ENCODE peak calls at places on chromosomes 12 and 14, in seven cellular contexts. One of them, this sample, is unnamed.

GRCh38 chr14:52895000-52895399 is 55.9 kb downstream of the FERMT2 start:
- DNase-seq in IMR-90: peak; percentile 66
- DNase-seq in OCI-LY7: no peak
- DNase-seq in DND-41: no peak
- DNase-seq in hepatocyte: no peak
- DNase-seq in SK-N-SH: no peak
- DNase-seq in neural progenitor cell: no peak
- DNase-seq in this sample: no peak

GRCh38 chr12:50221228-50222008 is 54.2 kb upstream of the CERS5 start:
- DNase-seq in OCI-LY7: peak; percentile 67
- DNase-seq in SK-N-SH: peak; percentile 71
- DNase-seq in neural progenitor cell: peak; percentile 45
- DNase-seq in DND-41: peak; percentile 11
- DNase-seq in IMR-90: peak; percentile 91
- DNase-seq in hepatocyte: peak; percentile 77
- DNase-seq in this sample: peak; percentile 73

GRCh38 chr12:114744285-114744684 is 60.3 kb upstream of the TBX3 start:
- DNase-seq in OCI-LY7: no peak
- DNase-seq in SK-N-SH: no peak
- DNase-seq in DND-41: no peak
- DNase-seq in neural progenitor cell: no peak
- DNase-seq in IMR-90: no peak
- DNase-seq in hepatocyte: no peak
- DNase-seq in this sample: no peak

GRCh38 chr12:117412465-117413190 is 51.2 kb upstream of the NOS1 start:
- DNase-seq in DND-41: no peak
- DNase-seq in hepatocyte: no peak
- DNase-seq in IMR-90: no peak
- DNase-seq in neural progenitor cell: no peak
- DNase-seq in OCI-LY7: no peak
- DNase-seq in SK-N-SH: no peak
- DNase-seq in this sample: no peak

GRCh38 chr14:59464651-59465569 is at the start of gene GPR135:
- DNase-seq in IMR-90: peak; percentile 56
- DNase-seq in SK-N-SH: peak; percentile 86
- DNase-seq in DND-41: no peak
- DNase-seq in OCI-LY7: peak; percentile 50
- DNase-seq in neural progenitor cell: peak; percentile 89
- DNase-seq in hepatocyte: peak; percentile 81
- DNase-seq in this sample: peak; percentile 87

GRCh38 chr14:101734241-101734847 is 27.2 kb upstream of the PPP2R5C start:
- DNase-seq in OCI-LY7: no peak
- DNase-seq in IMR-90: no peak
- DNase-seq in DND-41: no peak
- DNase-seq in neural progenitor cell: no peak
- DNase-seq in SK-N-SH: no peak
- DNase-seq in hepatocyte: no peak
- DNase-seq in this sample: peak; percentile 53

GRCh38 chr12:59345406-59345805 is 250.4 kb upstream of the SLC16A7 start:
- DNase-seq in neural progenitor cell: no peak
- DNase-seq in SK-N-SH: no peak
- DNase-seq in DND-41: no peak
- DNase-seq in IMR-90: no peak
- DNase-seq in hepatocyte: no peak
- DNase-seq in OCI-LY7: no peak
- DNase-seq in this sample: no peak

GRCh38 chr14:67186789-67187188 is 2.5 kb upstream of the GARIN2 start:
- DNase-seq in OCI-LY7: no peak
- DNase-seq in SK-N-SH: no peak
- DNase-seq in DND-41: peak; percentile 67
- DNase-seq in hepatocyte: no peak
- DNase-seq in neural progenitor cell: no peak
- DNase-seq in IMR-90: peak; percentile 34
- DNase-seq in this sample: peak; percentile 45

GRCh38 chr14:38309522-38310262 is 53.8 kb upstream of the CLEC14A start:
- DNase-seq in SK-N-SH: no peak
- DNase-seq in DND-41: no peak
- DNase-seq in hepatocyte: no peak
- DNase-seq in neural progenitor cell: no peak
- DNase-seq in OCI-LY7: no peak
- DNase-seq in IMR-90: no peak
- DNase-seq in this sample: no peak

GRCh38 chr14:71488703-71489141 is 443.5 kb upstream of the RGS6 start:
- DNase-seq in OCI-LY7: no peak
- DNase-seq in IMR-90: peak; percentile 90
- DNase-seq in neural progenitor cell: no peak
- DNase-seq in hepatocyte: no peak
- DNase-seq in DND-41: no peak
- DNase-seq in SK-N-SH: no peak
- DNase-seq in this sample: no peak

GRCh38 chr12:57609781-57610552 is 1.3 kb upstream of the ARHGEF25 start:
- DNase-seq in neural progenitor cell: peak; percentile 22
- DNase-seq in IMR-90: no peak
- DNase-seq in DND-41: no peak
- DNase-seq in OCI-LY7: no peak
- DNase-seq in SK-N-SH: peak; percentile 72
- DNase-seq in hepatocyte: no peak
- DNase-seq in this sample: no peak

GRCh38 chr12:48197967-48198618 is 5.0 kb downstream of the OR10AD1 start:
- DNase-seq in neural progenitor cell: peak; percentile 97
- DNase-seq in OCI-LY7: peak; percentile 88
- DNase-seq in DND-41: no peak
- DNase-seq in hepatocyte: peak; percentile 92
- DNase-seq in SK-N-SH: peak; percentile 91
- DNase-seq in IMR-90: peak; percentile 87
- DNase-seq in this sample: peak; percentile 77

GRCh38 chr12:112381421-112381897 is 772 bp downstream of the HECTD4 start:
- DNase-seq in OCI-LY7: peak; percentile 68
- DNase-seq in IMR-90: no peak
- DNase-seq in DND-41: peak; percentile 42
- DNase-seq in neural progenitor cell: peak; percentile 62
- DNase-seq in SK-N-SH: no peak
- DNase-seq in hepatocyte: peak; percentile 62
- DNase-seq in this sample: peak; percentile 56

GRCh38 chr14:99116741-99117295 is 155.2 kb downstream of the BCL11B start:
- DNase-seq in neural progenitor cell: no peak
- DNase-seq in hepatocyte: no peak
- DNase-seq in SK-N-SH: no peak
- DNase-seq in OCI-LY7: no peak
- DNase-seq in IMR-90: no peak
- DNase-seq in DND-41: no peak
- DNase-seq in this sample: no peak

GRCh38 chr12:99824900-99825562 is 159.7 kb downstream of the ANKS1B start:
- DNase-seq in DND-41: no peak
- DNase-seq in neural progenitor cell: no peak
- DNase-seq in IMR-90: no peak
- DNase-seq in OCI-LY7: no peak
- DNase-seq in SK-N-SH: no peak
- DNase-seq in hepatocyte: no peak
- DNase-seq in this sample: no peak

GRCh38 chr12:31702047-31702446 is 26.8 kb downstream of the AMN1 start:
- DNase-seq in DND-41: no peak
- DNase-seq in hepatocyte: peak; percentile 10
- DNase-seq in OCI-LY7: no peak
- DNase-seq in SK-N-SH: no peak
- DNase-seq in neural progenitor cell: peak; percentile 42
- DNase-seq in IMR-90: peak; percentile 10
- DNase-seq in this sample: peak; percentile 28

GRCh38 chr12:132554857-132555630 is 55.3 kb downstream of the LRCOL1 start:
- DNase-seq in IMR-90: no peak
- DNase-seq in SK-N-SH: peak; percentile 61
- DNase-seq in hepatocyte: no peak
- DNase-seq in neural progenitor cell: peak; percentile 44
- DNase-seq in DND-41: peak; percentile 59
- DNase-seq in OCI-LY7: peak; percentile 26
- DNase-seq in this sample: no peak

GRCh38 chr14:67940476-67940875 is 120.9 kb downstream of the RAD51B start:
- DNase-seq in DND-41: no peak
- DNase-seq in OCI-LY7: no peak
- DNase-seq in SK-N-SH: no peak
- DNase-seq in hepatocyte: no peak
- DNase-seq in neural progenitor cell: no peak
- DNase-seq in IMR-90: peak; percentile 36
- DNase-seq in this sample: no peak

DNA sequence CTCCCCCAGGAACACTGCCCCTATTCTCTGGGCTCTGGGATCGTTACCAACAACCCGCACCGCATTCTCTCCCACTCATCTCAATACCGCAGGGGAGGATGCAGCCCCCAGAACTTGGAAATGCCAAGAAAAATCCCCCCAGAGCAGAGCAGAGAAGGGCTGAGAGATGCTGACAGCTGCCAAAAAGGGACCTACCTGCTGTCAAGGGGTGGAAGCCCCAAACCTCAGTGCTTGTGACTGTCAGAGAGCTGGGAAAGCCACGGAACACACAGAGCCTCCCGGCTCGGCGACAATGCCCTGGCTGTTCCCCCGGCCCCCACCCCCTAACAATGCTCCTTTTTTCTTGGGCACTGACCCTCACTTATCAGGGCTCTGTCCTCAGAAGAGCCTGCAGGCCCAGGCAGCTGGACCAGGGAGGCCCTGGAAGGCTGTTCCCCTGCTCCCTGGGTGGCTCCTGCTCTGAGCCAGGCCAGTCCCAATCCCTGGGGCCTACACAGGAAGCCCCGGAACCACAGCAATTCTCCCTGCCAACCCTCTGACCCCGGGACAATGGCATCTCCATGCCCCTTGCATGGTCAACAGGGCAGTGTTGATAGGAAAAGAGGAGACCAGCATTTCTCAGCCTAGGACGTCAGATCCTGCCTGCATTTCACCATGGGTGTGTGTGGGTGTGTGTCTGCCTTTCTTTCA is 78.9 kb downstream of the ITPK1 start:
- DNase-seq in IMR-90: no peak
- DNase-seq in neural progenitor cell: peak; percentile 80
- DNase-seq in SK-N-SH: no peak
- DNase-seq in hepatocyte: no peak
- DNase-seq in DND-41: no peak
- DNase-seq in OCI-LY7: no peak
- DNase-seq in this sample: no peak
- TF ChIP-seq CTCF in IMR-90: no peak
- TF ChIP-seq CTCF in neural progenitor cell: no peak
- TF ChIP-seq CTCF in SK-N-SH: no peak
- TF ChIP-seq CTCF in hepatocyte: no peak
- TF ChIP-seq CTCF in DND-41: no peak
- TF ChIP-seq CTCF in OCI-LY7: no peak
- TF ChIP-seq CTCF in this sample: no peak

GRCh38 chr12:108729612-108730336 is 1.5 kb downstream of the CORO1C start:
- DNase-seq in SK-N-SH: peak; percentile 43
- DNase-seq in OCI-LY7: peak; percentile 15
- DNase-seq in DND-41: no peak
- DNase-seq in neural progenitor cell: no peak
- DNase-seq in IMR-90: no peak
- DNase-seq in hepatocyte: peak; percentile 33
- DNase-seq in this sample: peak; percentile 79

GRCh38 chr12:108731866-108732461 is 646 bp upstream of the CORO1C start:
- DNase-seq in DND-41: peak; percentile 98
- DNase-seq in OCI-LY7: peak; percentile 98
- DNase-seq in IMR-90: peak; percentile 97
- DNase-seq in hepatocyte: peak; percentile 100
- DNase-seq in neural progenitor cell: peak; percentile 100
- DNase-seq in SK-N-SH: peak; percentile 95
- DNase-seq in this sample: peak; percentile 99

GRCh38 chr12:108731105-108731865 is at the start of gene CORO1C:
- DNase-seq in SK-N-SH: peak; percentile 97
- DNase-seq in DND-41: peak; percentile 97
- DNase-seq in hepatocyte: peak; percentile 98
- DNase-seq in OCI-LY7: peak; percentile 96
- DNase-seq in neural progenitor cell: peak; percentile 98
- DNase-seq in IMR-90: peak; percentile 93
- DNase-seq in this sample: peak; percentile 99

GRCh38 chr12:108728820-108729611 is 2.3 kb downstream of the CORO1C start:
- DNase-seq in SK-N-SH: no peak
- DNase-seq in DND-41: no peak
- DNase-seq in OCI-LY7: no peak
- DNase-seq in IMR-90: peak; percentile 60
- DNase-seq in hepatocyte: no peak
- DNase-seq in neural progenitor cell: no peak
- DNase-seq in this sample: peak; percentile 78

DNA sequence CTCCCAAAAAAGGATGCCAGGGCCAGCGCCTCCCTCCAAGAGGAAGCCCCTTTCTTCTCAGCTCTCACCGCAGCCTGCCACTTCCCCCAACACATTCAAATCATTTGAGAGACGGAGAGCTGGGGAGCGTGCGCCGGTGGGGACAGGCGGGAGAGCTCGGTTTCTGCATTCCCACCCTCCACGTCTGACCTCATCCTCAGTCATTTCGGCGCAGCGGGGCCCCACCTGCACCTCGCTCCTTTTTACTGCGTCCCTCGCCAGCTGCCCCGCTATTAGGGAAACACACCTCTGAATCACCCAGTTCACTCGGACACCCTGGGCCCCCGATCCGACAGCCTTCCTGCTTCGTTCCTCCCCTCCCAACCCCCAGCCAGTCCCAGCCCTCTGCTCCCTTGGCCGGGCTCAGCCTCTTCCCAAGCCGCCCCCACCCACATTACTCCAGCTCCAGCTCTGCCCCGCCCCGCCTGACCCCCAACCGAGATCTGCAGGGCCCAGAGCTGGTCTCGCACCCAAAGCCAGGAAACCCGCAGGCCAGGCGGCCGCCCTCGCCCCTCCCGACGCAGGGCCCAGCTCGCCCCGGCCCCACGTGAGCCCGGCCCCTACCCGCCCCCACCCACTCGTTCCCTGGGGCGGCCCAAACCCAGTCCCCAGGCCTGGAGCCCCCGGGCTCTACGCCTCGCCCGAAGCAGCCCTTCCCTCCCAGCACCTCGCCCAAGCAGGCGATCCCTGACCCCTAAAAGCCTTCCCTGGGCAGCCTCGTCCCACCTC is 797 bp downstream of the CORO1C start:
- DNase-seq in SK-N-SH: peak; percentile 74
- DNase-seq in neural progenitor cell: peak; percentile 84
- DNase-seq in hepatocyte: peak; percentile 83
- DNase-seq in OCI-LY7: peak; percentile 69
- DNase-seq in IMR-90: peak; percentile 88
- DNase-seq in DND-41: peak; percentile 81
- DNase-seq in this sample: peak; percentile 88
- H2AFZ ChIP-seq in SK-N-SH: no peak overlapping the region
- H2AFZ ChIP-seq in neural progenitor cell: peak overlapping the region; percentile 20
- H2AFZ ChIP-seq in hepatocyte: no peak overlapping the region
- H2AFZ ChIP-seq in OCI-LY7: peak overlapping the region; percentile 22
- H2AFZ ChIP-seq in IMR-90: peak overlapping the region; percentile 82
- H2AFZ ChIP-seq in DND-41: peak overlapping the region; percentile 68
- H2AFZ ChIP-seq in this sample: no peak overlapping the region

GRCh38 chr14:63904724-63905123 is 51.9 kb downstream of the SYNE2 start:
- DNase-seq in IMR-90: no peak
- DNase-seq in SK-N-SH: no peak
- DNase-seq in OCI-LY7: no peak
- DNase-seq in hepatocyte: no peak
- DNase-seq in neural progenitor cell: no peak
- DNase-seq in DND-41: no peak
- DNase-seq in this sample: no peak
- TF ChIP-seq CTCF in IMR-90: no peak
- TF ChIP-seq CTCF in SK-N-SH: no peak
- TF ChIP-seq CTCF in OCI-LY7: no peak
- TF ChIP-seq CTCF in hepatocyte: no peak
- TF ChIP-seq CTCF in neural progenitor cell: no peak
- TF ChIP-seq CTCF in DND-41: no peak
- TF ChIP-seq CTCF in this sample: no peak

DNA sequence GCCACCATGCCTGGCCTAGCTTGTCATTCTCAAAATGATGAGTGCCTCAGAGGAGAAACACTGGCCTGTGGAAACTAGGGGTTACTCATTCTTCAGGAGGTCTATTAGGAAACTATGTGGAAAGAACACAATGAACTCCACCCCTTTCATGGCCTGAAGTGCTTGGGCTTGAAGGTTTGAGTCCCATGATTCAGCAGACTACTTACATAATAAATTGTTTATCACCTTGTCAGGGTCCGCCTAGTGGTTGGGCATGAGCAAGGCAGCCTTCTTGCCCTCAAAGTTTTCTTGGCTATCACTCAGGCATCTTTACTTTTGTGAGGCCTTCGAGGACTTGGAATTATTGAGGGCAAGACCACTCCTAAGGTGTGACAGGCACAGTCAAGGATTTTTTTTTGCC is 251.2 kb downstream of the ACSS3 start:
- DNase-seq in IMR-90: peak; percentile 2
- DNase-seq in hepatocyte: peak; percentile 12
- DNase-seq in OCI-LY7: peak; percentile 17
- DNase-seq in DND-41: peak; percentile 4
- DNase-seq in neural progenitor cell: peak; percentile 39
- DNase-seq in SK-N-SH: no peak
- DNase-seq in this sample: peak; percentile 7
- H2AFZ ChIP-seq in IMR-90: no peak overlapping the region
- H2AFZ ChIP-seq in hepatocyte: no peak overlapping the region
- H2AFZ ChIP-seq in OCI-LY7: no peak overlapping the region
- H2AFZ ChIP-seq in DND-41: no peak overlapping the region
- H2AFZ ChIP-seq in neural progenitor cell: peak overlapping the region; percentile 44
- H2AFZ ChIP-seq in SK-N-SH: no peak overlapping the region
- H2AFZ ChIP-seq in this sample: no peak overlapping the region

This sample was measured in PC-3.